ENCODE peak calls at places on chromosomes 2 and 18, in four cellular contexts. H is K562, V is HepG2, O is HCT116. A is an unnamed sample.

GRCh38 chr18:31244737-31245432 is 73.1 kb upstream of the DSG1 start:
- DNase-seq in V (peak; percentile 74), O (no peak), H (no peak), A (no peak)

GRCh38 chr18:67545681-67546080 is 29.2 kb upstream of the DSEL start:
- DNase-seq in O (no peak), H (no peak), V (no peak), A (no peak)

GRCh38 chr2:11703700-11704099 is 33.7 kb upstream of the NTSR2 start:
- DNase-seq in H (no peak), V (no peak), O (no peak), A (no peak)

GRCh38 chr2:156083707-156084494 is 248.6 kb downstream of the NR4A2 start:
- DNase-seq in H (no peak), V (no peak), O (peak; percentile 54), A (no peak)

GRCh38 chr2:162839419-162839818 is 852 bp upstream of the KCNH7 start:
- DNase-seq in H (no peak), V (no peak), O (no peak), A (no peak)

GRCh38 chr2:66896151-66896550 is 461.2 kb downstream of the MEIS1 start:
- DNase-seq in V (no peak), O (no peak), H (no peak), A (no peak)

GRCh38 chr2:241199897-241200821 is 11.7 kb downstream of the ANO7 start:
- DNase-seq in O (no peak), H (peak; percentile 39), V (no peak), A (no peak)

GRCh38 chr2:127790694-127791529 is 20.1 kb downstream of the WDR33 start:
- DNase-seq in V (no peak), H (no peak), O (no peak), A (no peak)

GRCh38 chr2:221831051-221831450 is 258.9 kb upstream of the EPHA4 start:
- DNase-seq in V (no peak), H (no peak), O (no peak), A (no peak)

GRCh38 chr2:176188969-176189665 is 649 bp downstream of the HOXD1 start:
- DNase-seq in V (no peak), O (no peak), H (no peak), A (no peak)

GRCh38 chr2:58991357-58991756 is 750.2 kb upstream of the FANCL start:
- DNase-seq in H (no peak), V (no peak), O (no peak), A (no peak)

GRCh38 chr2:177405029-177405692 is 12.6 kb downstream of the AGPS start:
- DNase-seq in O (no peak), V (peak; percentile 82), H (no peak), A (no peak)

GRCh38 chr2:132773331-132773730 is 103.3 kb upstream of the LYPD1 start:
- DNase-seq in H (no peak), V (no peak), O (no peak), A (no peak)

GRCh38 chr2:207041279-207041678 is 102.0 kb downstream of the CPO start:
- DNase-seq in H (no peak), O (no peak), V (no peak), A (no peak)

GRCh38 chr18:9335255-9336045 is 877 bp downstream of the TWSG1 start:
- DNase-seq in O (no peak), H (no peak), V (no peak), A (no peak)

GRCh38 chr2:209523778-209524362 is 100.0 kb downstream of the MAP2 start:
- DNase-seq in O (no peak), V (no peak), H (no peak), A (no peak)

GRCh38 chr2:166127217-166128155 is at the start of gene SCN1A:
- DNase-seq in H (peak; percentile 18), O (peak; percentile 32), V (peak; percentile 89), A (peak; percentile 20)

GRCh38 chr2:239363946-239364637 is 36.7 kb downstream of the HDAC4 start:
- DNase-seq in H (no peak), O (no peak), V (no peak), A (no peak)

DNA sequence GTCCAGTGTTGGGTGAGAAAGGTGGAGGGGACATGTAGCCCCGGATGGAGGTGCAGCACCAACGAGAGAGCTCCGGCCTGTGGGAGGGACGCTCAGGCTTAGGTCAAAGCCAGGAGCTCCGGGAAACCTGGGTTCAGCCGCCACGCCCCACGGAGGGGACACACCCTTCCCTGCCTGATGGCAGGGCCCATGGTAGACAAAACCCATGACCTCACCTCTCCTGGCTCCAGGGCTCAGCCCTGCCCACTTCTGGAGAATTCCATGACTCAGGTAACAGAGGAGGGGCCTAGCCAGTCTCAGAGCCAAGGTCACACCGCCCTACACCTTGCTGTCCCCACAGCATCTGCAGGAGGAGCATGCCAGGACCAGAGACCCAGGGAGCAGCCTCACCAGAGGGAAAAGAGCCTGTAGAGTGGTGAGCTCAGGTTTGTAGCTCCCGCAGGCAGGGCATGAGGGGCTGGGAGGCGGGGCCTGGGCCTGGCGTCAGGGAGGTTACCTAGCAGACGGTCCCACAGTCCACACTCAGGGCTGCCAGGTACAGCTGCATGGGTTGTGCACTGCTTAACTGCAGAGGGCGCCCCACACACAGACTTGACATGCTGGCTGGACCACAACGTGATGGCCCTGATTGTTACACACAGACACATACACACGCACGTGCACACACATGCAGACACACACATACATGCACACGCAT is 70.8 kb upstream of the SMAD7 start:
- DNase-seq in V (peak; percentile 82), O (peak; percentile 83), H (peak; percentile 38), A (no peak)
- TF ChIP-seq CTCF in V (peak; percentile 97), O (peak; percentile 79), H (peak; percentile 71), A (no peak)

GRCh38 chr2:20491739-20492531 is 45.1 kb downstream of the RHOB start:
- DNase-seq in V (peak; percentile 64), H (peak; percentile 41), O (peak; percentile 22), A (no peak)
- TF ChIP-seq TCF7L2 in V (peak; percentile 44), H (no peak), O (peak; percentile 98), A (no peak)

DNA sequence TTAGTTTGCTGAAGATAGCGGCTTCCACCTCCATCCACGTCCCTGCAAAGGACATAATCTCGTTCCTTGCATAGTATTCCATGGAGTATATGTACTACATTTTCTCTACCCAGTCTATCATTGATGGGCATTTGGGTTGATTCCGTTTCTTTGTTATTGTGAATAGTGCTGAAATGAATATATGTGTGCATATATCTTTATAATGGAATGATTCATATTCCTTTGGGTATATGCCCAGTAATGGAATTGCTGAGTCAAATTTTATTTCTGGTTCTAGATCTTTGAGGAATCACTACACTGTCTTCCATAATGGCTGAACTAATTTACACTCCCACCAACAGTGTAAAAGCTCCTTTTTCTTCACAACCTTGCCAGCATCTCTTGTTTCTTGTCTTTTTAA is 255.4 kb upstream of the CDH2 start:
- DNase-seq in H (no peak), O (no peak), V (no peak), A (no peak)
- TF ChIP-seq CTCF in H (no peak), O (no peak), V (no peak), A (no peak)

GRCh38 chr2:142580691-142581090 is 296.8 kb upstream of the KYNU start:
- DNase-seq in H (no peak), V (no peak), O (no peak), A (no peak)

GRCh38 chr2:142585785-142586184 is 291.7 kb upstream of the KYNU start:
- DNase-seq in H (no peak), V (no peak), O (no peak), A (no peak)

GRCh38 chr2:142586693-142587432 is 290.6 kb upstream of the KYNU start:
- DNase-seq in H (no peak), O (no peak), V (peak; percentile 55), A (no peak)

GRCh38 chr2:142581491-142581890 is 296.0 kb upstream of the KYNU start:
- DNase-seq in H (no peak), O (no peak), V (no peak), A (no peak)

GRCh38 chr2:142582317-142582716 is 295.1 kb upstream of the KYNU start:
- DNase-seq in O (no peak), H (no peak), V (no peak), A (no peak)
- TF ChIP-seq TCF7L2 in O (no peak), H (no peak), V (no peak), A (no peak)

DNA sequence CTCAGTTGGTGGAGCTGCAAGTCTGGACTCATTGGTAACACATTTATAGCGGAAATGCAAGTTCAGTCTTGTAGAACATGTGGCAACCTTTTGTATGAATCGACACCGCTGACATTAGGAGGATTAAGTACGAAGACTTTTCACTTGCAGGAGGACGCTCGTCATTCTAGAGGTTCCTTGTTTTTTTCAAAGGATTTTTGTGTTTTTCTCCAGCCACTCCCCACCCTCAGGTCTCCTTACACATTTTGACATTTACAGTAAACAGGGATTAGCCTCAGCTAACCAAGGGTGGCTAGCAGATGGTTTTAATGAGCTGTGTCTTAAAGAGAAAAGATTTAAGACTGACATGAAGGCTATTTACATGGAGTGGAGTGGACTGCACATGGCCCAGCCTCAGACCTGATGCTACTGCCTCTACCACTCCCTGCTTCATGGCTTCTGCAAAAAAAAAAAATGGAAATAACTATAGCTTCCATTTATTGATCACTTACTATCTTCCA is 173.8 kb downstream of the TRIB2 start:
- DNase-seq in V (no peak), H (no peak), O (no peak), A (no peak)
- TF ChIP-seq CTCF in V (no peak), H (no peak), O (no peak), A (no peak)

DNA sequence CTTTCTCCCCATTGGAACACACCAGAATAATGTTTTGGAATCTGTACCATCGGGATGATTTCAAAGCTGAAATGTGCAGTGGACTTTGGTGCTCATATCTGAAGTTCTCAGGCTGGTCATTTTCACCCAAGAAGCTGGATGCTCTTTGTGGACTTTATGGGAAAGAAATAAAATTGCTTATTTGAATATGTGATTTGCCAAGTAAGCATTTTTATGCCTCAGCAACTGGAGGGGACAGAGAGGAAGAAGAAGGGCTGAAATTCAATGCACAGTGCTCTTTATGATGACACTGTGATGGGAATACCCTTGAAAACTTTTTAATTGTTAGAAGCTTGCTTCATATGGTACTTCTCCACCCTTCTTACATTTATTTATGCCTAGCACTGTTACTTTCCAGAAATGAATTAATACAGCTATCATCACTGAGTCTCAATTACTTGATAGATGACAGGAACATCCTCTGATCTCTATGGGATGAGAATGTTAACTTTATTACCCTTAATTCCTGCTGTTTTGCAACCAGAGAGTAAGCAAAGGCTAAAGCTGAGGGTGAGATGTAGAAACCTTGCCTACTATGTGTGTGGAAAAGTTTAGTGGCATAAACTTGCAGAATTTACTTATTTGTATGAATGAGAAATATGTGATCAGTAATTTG is 23.6 kb downstream of the SETBP1 start:
- DNase-seq in H (no peak), V (no peak), O (no peak), A (no peak)
- TF ChIP-seq TCF7L2 in H (no peak), V (no peak), O (no peak), A (no peak)

GRCh38 chr2:145036421-145036901 is 516.5 kb upstream of the ZEB2 start:
- DNase-seq in O (no peak), V (no peak), H (no peak), A (no peak)

GRCh38 chr2:145041706-145042105 is 521.8 kb upstream of the ZEB2 start:
- DNase-seq in O (no peak), H (no peak), V (no peak), A (no peak)

GRCh38 chr2:145043399-145043834 is 523.5 kb upstream of the ZEB2 start:
- DNase-seq in O (no peak), V (no peak), H (no peak), A (no peak)

GRCh38 chr2:145038041-145038525 is 518.2 kb upstream of the ZEB2 start:
- DNase-seq in V (no peak), O (no peak), H (no peak), A (no peak)

GRCh38 chr2:145040433-145040832 is 520.5 kb upstream of the ZEB2 start:
- DNase-seq in O (no peak), H (no peak), V (no peak), A (no peak)
- TF ChIP-seq CTCF in O (no peak), H (no peak), V (no peak), A (no peak)